ENCODE peak calls at places on chromosomes 16 and 17, in six cellular contexts. U is RWPE1; G is activated naive CD4-positive, alpha-beta T cell treated with anti-CD3 and anti-CD28 coated beads for 36 hours; Y is stomach; T is activated T-helper 1 cell treated with Interleukin-2 at 50 U/mL for 16 hours; A is NCI-H1105 treated with DMSO at 0.1 percent for 48 hours. B is an unnamed sample.
A peak's percentile ranks its signal among the peaks of the same experiment; 100 is the strongest.

GRCh38 chr17:745406-745805 is 6.7 kb downstream of the GEMIN4 start:
- DNase-seq in A (no peak), G (no peak), U (no peak), T (no peak), Y (no peak), B (no peak)

GRCh38 chr17:54754560-54754959 is 146.1 kb upstream of the TOM1L1 start:
- DNase-seq in Y (no peak), T (no peak), A (no peak), U (no peak), G (peak; percentile 5), B (no peak)

GRCh38 chr17:27384261-27384701 is 72.0 kb upstream of the KSR1 start:
- DNase-seq in G (no peak), A (no peak), U (peak; percentile 91), Y (peak; percentile 63), T (no peak), B (no peak)

GRCh38 chr16:28003923-28004322 is 59.6 kb downstream of the GSG1L start:
- DNase-seq in U (no peak), Y (no peak), T (no peak), A (no peak), G (no peak), B (no peak)

GRCh38 chr17:81655378-81656117 is 794 bp downstream of the PDE6G start:
- DNase-seq in T (no peak), A (no peak), G (no peak), U (no peak), Y (no peak), B (no peak)

GRCh38 chr17:49703557-49704277 is 4.0 kb downstream of the SLC35B1 start:
- DNase-seq in A (no peak), G (peak; percentile 42), Y (no peak), U (no peak), T (no peak), B (no peak)

GRCh38 chr16:69613283-69614154 is 47.8 kb downstream of the NFAT5 start:
- DNase-seq in U (peak; percentile 73), A (no peak), Y (no peak), G (peak; percentile 30), T (no peak), B (peak; percentile 40)

GRCh38 chr16:89169778-89170177 is 1.8 kb upstream of the CDH15 start:
- DNase-seq in T (no peak), Y (no peak), U (no peak), A (no peak), G (no peak), B (no peak)

GRCh38 chr16:65967376-65967775 is 399.1 kb upstream of the CDH5 start:
- DNase-seq in G (no peak), Y (no peak), T (no peak), U (no peak), A (no peak), B (no peak)

GRCh38 chr17:79955167-79955549 is 80.5 kb downstream of the TBC1D16 start:
- DNase-seq in G (no peak), Y (no peak), T (no peak), A (no peak), U (no peak), B (no peak)

GRCh38 chr17:69269174-69269998 is 40.8 kb upstream of the ABCA10 start:
- DNase-seq in T (no peak), U (peak; percentile 33), G (no peak), A (no peak), Y (no peak), B (no peak)

GRCh38 chr17:68172461-68172954 is 75.3 kb upstream of the AMZ2 start:
- DNase-seq in A (peak; percentile 40), T (peak; percentile 50), G (peak; percentile 86), U (peak; percentile 19), Y (peak; percentile 82), B (peak; percentile 75)

B was measured in colonic mucosa.